ENCODE peak calls at places on chromosomes 11 and 22, in seven cellular contexts. K is HCT116, X is HepG2, G is GM12878, S is H1, H is K562, M is SK-N-SH. P is an unnamed sample.

GRCh38 chr11:7571640-7572000 is 57.8 kb downstream of the PPFIBP2 start:
- DNase-seq in K (peak), X (peak), G (no peak), S (peak), H (peak), M (peak), P (peak)

GRCh38 chr11:121406291-121406690 is 45.8 kb upstream of the SORL1 start:
- DNase-seq in K (no peak), X (no peak), G (no peak), S (peak), H (no peak), M (no peak), P (no peak)

GRCh38 chr22:46815896-46816721 is 53.7 kb downstream of the TBC1D22A start:
- DNase-seq in K (no peak), X (peak), G (no peak), S (no peak), H (peak), M (no peak), P (no peak)

GRCh38 chr22:29443861-29444431 is 5.6 kb downstream of the RFPL1 start:
- DNase-seq in K (no peak), X (no peak), G (no peak), S (no peak), H (no peak), M (no peak), P (no peak)

GRCh38 chr11:32006799-32007388 is 84.0 kb upstream of the RCN1 start:
- DNase-seq in K (peak), X (peak), G (peak), S (no peak), H (peak), M (peak), P (peak)

GRCh38 chr11:117839234-117839882 is 14.8 kb upstream of the FXYD2 start:
- DNase-seq in K (no peak), X (no peak), G (no peak), S (no peak), H (no peak), M (no peak), P (no peak)

GRCh38 chr11:94973099-94973968 is at the start of the genes CWC15 and KDM4D:
- DNase-seq in K (peak), X (peak), G (peak), S (peak), H (peak), M (peak), P (peak)

GRCh38 chr22:41899110-41899509 is 15.8 kb downstream of the SHISA8 start:
- DNase-seq in K (no peak), X (no peak), G (no peak), S (no peak), H (no peak), M (no peak), P (no peak)

GRCh38 chr11:71447791-71448256 is 369 bp downstream of the DHCR7 start:
- DNase-seq in K (no peak), X (no peak), G (no peak), S (no peak), H (peak), M (peak), P (no peak)

GRCh38 chr11:75241036-75241905 is 697 bp downstream of the TPBGL start:
- DNase-seq in K (peak), X (peak), G (no peak), S (peak), H (peak), M (peak), P (peak)
- TF ChIP-seq POLR2AphosphoS5 in K (peak), X (no peak), G (no peak), S (peak), H (no peak), M (no peak), P (peak)

GRCh38 chr11:76161261-76161961 is 44.9 kb downstream of the WNT11 start:
- DNase-seq in K (no peak), X (no peak), G (no peak), S (no peak), H (peak), M (peak), P (no peak)
- H3K4me3 ChIP-seq in K (no peak), X (peak), G (no peak), S (no peak), H (no peak), M (no peak), P (no peak)

DNA sequence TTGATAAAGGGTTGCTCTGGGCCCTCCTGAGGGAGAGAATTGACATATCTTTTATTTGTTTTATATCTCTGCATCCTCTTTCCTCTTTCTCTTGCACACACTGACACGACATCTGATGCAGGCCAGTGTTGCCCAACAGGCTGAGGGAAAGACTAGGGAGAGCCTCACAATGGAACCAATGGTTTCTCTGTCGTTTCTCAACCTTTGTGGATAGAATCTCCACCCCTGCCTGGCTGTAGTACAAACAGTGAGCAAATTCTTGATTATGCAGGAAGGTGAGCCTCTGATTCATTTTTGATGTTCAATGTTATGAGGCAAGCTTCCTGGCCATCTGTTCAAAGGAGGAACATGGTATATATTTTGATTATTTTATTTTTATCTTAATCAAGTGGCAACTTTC is 49.8 kb upstream of the PLET1 start:
- DNase-seq in K (no peak), X (no peak), G (no peak), S (no peak), H (no peak), M (no peak), P (no peak)
- TF ChIP-seq SIN3A in K (no peak), X (no peak), G (no peak), S (no peak), H (no peak), M (no peak), P (no peak)

GRCh38 chr11:112162761-112163669 is 879 bp downstream of the IL18 start:
- DNase-seq in K (no peak), X (peak), G (no peak), S (no peak), H (no peak), M (no peak), P (no peak)

GRCh38 chr11:112161012-112161411 is 2.9 kb downstream of the IL18 start:
- DNase-seq in K (no peak), X (no peak), G (no peak), S (no peak), H (no peak), M (no peak), P (no peak)

GRCh38 chr11:112165049-112165448 is 1.2 kb upstream of the IL18 start:
- DNase-seq in K (no peak), X (no peak), G (no peak), S (no peak), H (no peak), M (no peak), P (no peak)

GRCh38 chr11:112166561-112166960 is 611 bp upstream of the TEX12 start:
- DNase-seq in K (no peak), X (peak), G (no peak), S (no peak), H (no peak), M (no peak), P (no peak)

GRCh38 chr11:112163875-112164521 is at the start of gene IL18:
- DNase-seq in K (peak), X (no peak), G (no peak), S (no peak), H (peak), M (no peak), P (peak)
- TF ChIP-seq POLR2AphosphoS5 in K (peak), X (no peak), G (no peak), S (no peak), H (no peak), M (no peak), P (peak)

GRCh38 chr11:40686765-40687164 is 772.7 kb downstream of the LRRC4C start:
- DNase-seq in K (no peak), X (no peak), G (no peak), S (no peak), H (no peak), M (no peak), P (no peak)
- H3K4me3 ChIP-seq in K (no peak), X (no peak), G (no peak), S (no peak), H (no peak), M (no peak), P (no peak)

GRCh38 chr11:65719887-65720236 is 736 bp downstream of the RNASEH2C start:
- DNase-seq in K (no peak), X (no peak), G (no peak), S (no peak), H (peak), M (no peak), P (no peak)
- TF ChIP-seq SIN3A in K (no peak), X (no peak), G (no peak), S (no peak), H (no peak), M (no peak), P (no peak)

GRCh38 chr11:64844330-64845124 is at the start of gene CDC42BPG:
- DNase-seq in K (peak), X (peak), G (no peak), S (no peak), H (peak), M (peak), P (no peak)

GRCh38 chr11:64845125-64845735 is 777 bp upstream of the CDC42BPG start:
- DNase-seq in K (no peak), X (peak), G (no peak), S (no peak), H (peak), M (no peak), P (no peak)

GRCh38 chr11:64848214-64848778 is 3.8 kb upstream of the CDC42BPG start:
- DNase-seq in K (no peak), X (no peak), G (no peak), S (no peak), H (peak), M (no peak), P (no peak)

GRCh38 chr11:64848779-64849599 is 4.5 kb upstream of the CDC42BPG start:
- DNase-seq in K (no peak), X (no peak), G (no peak), S (no peak), H (peak), M (no peak), P (no peak)

GRCh38 chr11:64846998-64847666 is 2.7 kb upstream of the CDC42BPG start:
- DNase-seq in K (peak), X (peak), G (no peak), S (peak), H (peak), M (peak), P (peak)
- TF ChIP-seq POLR2AphosphoS5 in K (peak), X (no peak), G (no peak), S (peak), H (no peak), M (no peak), P (no peak)